ENCODE peak calls at places on chromosome 19, in ten cellular contexts. One of them, this sample, is unnamed.

GRCh38 chr19:3338541-3339181 is 27.7 kb upstream of the NFIC start:
- DNase-seq in lower leg skin: peak
- DNase-seq in body of pancreas: peak
- DNase-seq in HFF-Myc: no peak
- DNase-seq in dorsolateral prefrontal cortex: no peak
- DNase-seq in AG04450: no peak
- DNase-seq in left ventricle myocardium inferior: peak
- DNase-seq in keratinocyte: no peak
- DNase-seq in gastrocnemius medialis: no peak
- DNase-seq in nephron progenitor cell: peak
- DNase-seq in this sample: peak

GRCh38 chr19:36330226-36330625 is 48.8 kb downstream of the ZFP14 start:
- DNase-seq in lower leg skin: peak
- DNase-seq in body of pancreas: no peak
- DNase-seq in HFF-Myc: no peak
- DNase-seq in dorsolateral prefrontal cortex: no peak
- DNase-seq in AG04450: no peak
- DNase-seq in left ventricle myocardium inferior: no peak
- DNase-seq in keratinocyte: no peak
- DNase-seq in gastrocnemius medialis: no peak
- DNase-seq in nephron progenitor cell: no peak
- DNase-seq in this sample: no peak

GRCh38 chr19:38494379-38494778 is 60.9 kb downstream of the RYR1 start:
- DNase-seq in lower leg skin: no peak
- DNase-seq in body of pancreas: no peak
- DNase-seq in HFF-Myc: no peak
- DNase-seq in dorsolateral prefrontal cortex: no peak
- DNase-seq in AG04450: no peak
- DNase-seq in left ventricle myocardium inferior: no peak
- DNase-seq in keratinocyte: no peak
- DNase-seq in gastrocnemius medialis: no peak
- DNase-seq in nephron progenitor cell: no peak
- DNase-seq in this sample: no peak

GRCh38 chr19:29293736-29294342 is 80.9 kb upstream of the UQCRFS1 start:
- DNase-seq in lower leg skin: peak
- DNase-seq in body of pancreas: no peak
- DNase-seq in HFF-Myc: no peak
- DNase-seq in dorsolateral prefrontal cortex: no peak
- DNase-seq in AG04450: no peak
- DNase-seq in left ventricle myocardium inferior: no peak
- DNase-seq in keratinocyte: no peak
- DNase-seq in gastrocnemius medialis: no peak
- DNase-seq in nephron progenitor cell: no peak
- DNase-seq in this sample: no peak

GRCh38 chr19:34096020-34096915 is 76.0 kb upstream of the LSM14A start:
- DNase-seq in lower leg skin: no peak
- DNase-seq in body of pancreas: no peak
- DNase-seq in HFF-Myc: peak
- DNase-seq in dorsolateral prefrontal cortex: no peak
- DNase-seq in AG04450: peak
- DNase-seq in left ventricle myocardium inferior: no peak
- DNase-seq in keratinocyte: peak
- DNase-seq in gastrocnemius medialis: no peak
- DNase-seq in nephron progenitor cell: no peak
- DNase-seq in this sample: peak

GRCh38 chr19:15379996-15380647 is 535 bp upstream of the AKAP8 start:
- DNase-seq in lower leg skin: no peak
- DNase-seq in body of pancreas: peak
- DNase-seq in HFF-Myc: no peak
- DNase-seq in dorsolateral prefrontal cortex: no peak
- DNase-seq in AG04450: no peak
- DNase-seq in left ventricle myocardium inferior: peak
- DNase-seq in keratinocyte: peak
- DNase-seq in gastrocnemius medialis: peak
- DNase-seq in nephron progenitor cell: no peak
- DNase-seq in this sample: peak

GRCh38 chr19:29806098-29806866 is 5.5 kb upstream of the CCNE1 start:
- DNase-seq in lower leg skin: no peak
- DNase-seq in body of pancreas: peak
- DNase-seq in HFF-Myc: no peak
- DNase-seq in dorsolateral prefrontal cortex: no peak
- DNase-seq in AG04450: no peak
- DNase-seq in left ventricle myocardium inferior: peak
- DNase-seq in keratinocyte: no peak
- DNase-seq in gastrocnemius medialis: no peak
- DNase-seq in nephron progenitor cell: no peak
- DNase-seq in this sample: no peak

GRCh38 chr19:20313894-20314293 is 146.9 kb downstream of the ZNF486 start:
- DNase-seq in lower leg skin: no peak
- DNase-seq in body of pancreas: no peak
- DNase-seq in HFF-Myc: no peak
- DNase-seq in dorsolateral prefrontal cortex: no peak
- DNase-seq in AG04450: no peak
- DNase-seq in left ventricle myocardium inferior: no peak
- DNase-seq in keratinocyte: no peak
- DNase-seq in gastrocnemius medialis: no peak
- DNase-seq in nephron progenitor cell: no peak
- DNase-seq in this sample: no peak

GRCh38 chr19:2164020-2164988 is 571 bp downstream of the DOT1L start:
- DNase-seq in lower leg skin: peak
- DNase-seq in body of pancreas: no peak
- DNase-seq in HFF-Myc: no peak
- DNase-seq in dorsolateral prefrontal cortex: no peak
- DNase-seq in AG04450: no peak
- DNase-seq in left ventricle myocardium inferior: no peak
- DNase-seq in keratinocyte: no peak
- DNase-seq in gastrocnemius medialis: no peak
- DNase-seq in nephron progenitor cell: no peak
- DNase-seq in this sample: peak

GRCh38 chr19:32336259-32337111 is 8.9 kb upstream of the ZNF507 start:
- DNase-seq in lower leg skin: no peak
- DNase-seq in body of pancreas: no peak
- DNase-seq in HFF-Myc: no peak
- DNase-seq in dorsolateral prefrontal cortex: no peak
- DNase-seq in AG04450: no peak
- DNase-seq in left ventricle myocardium inferior: peak
- DNase-seq in keratinocyte: no peak
- DNase-seq in gastrocnemius medialis: no peak
- DNase-seq in nephron progenitor cell: no peak
- DNase-seq in this sample: no peak

GRCh38 chr19:16942583-16942982 is 53.8 kb downstream of the F2RL3 start:
- DNase-seq in lower leg skin: peak
- DNase-seq in body of pancreas: no peak
- DNase-seq in HFF-Myc: no peak
- DNase-seq in dorsolateral prefrontal cortex: no peak
- DNase-seq in AG04450: no peak
- DNase-seq in left ventricle myocardium inferior: no peak
- DNase-seq in keratinocyte: no peak
- DNase-seq in gastrocnemius medialis: no peak
- DNase-seq in nephron progenitor cell: no peak
- DNase-seq in this sample: no peak

GRCh38 chr19:56124578-56124977 is 3.5 kb upstream of the ZNF787 start:
- DNase-seq in lower leg skin: no peak
- DNase-seq in body of pancreas: no peak
- DNase-seq in HFF-Myc: no peak
- DNase-seq in dorsolateral prefrontal cortex: no peak
- DNase-seq in AG04450: no peak
- DNase-seq in left ventricle myocardium inferior: no peak
- DNase-seq in keratinocyte: no peak
- DNase-seq in gastrocnemius medialis: no peak
- DNase-seq in nephron progenitor cell: no peak
- DNase-seq in this sample: no peak

GRCh38 chr19:1086618-1087017 is 8.6 kb downstream of the POLR2E start:
- DNase-seq in lower leg skin: no peak
- DNase-seq in body of pancreas: no peak
- DNase-seq in HFF-Myc: no peak
- DNase-seq in dorsolateral prefrontal cortex: no peak
- DNase-seq in AG04450: no peak
- DNase-seq in left ventricle myocardium inferior: no peak
- DNase-seq in keratinocyte: no peak
- DNase-seq in gastrocnemius medialis: no peak
- DNase-seq in nephron progenitor cell: no peak
- DNase-seq in this sample: no peak

GRCh38 chr19:36079389-36079788 is 24.7 kb downstream of the WDR62 start:
- DNase-seq in lower leg skin: no peak
- DNase-seq in body of pancreas: no peak
- DNase-seq in HFF-Myc: no peak
- DNase-seq in dorsolateral prefrontal cortex: no peak
- DNase-seq in AG04450: no peak
- DNase-seq in left ventricle myocardium inferior: no peak
- DNase-seq in keratinocyte: no peak
- DNase-seq in gastrocnemius medialis: no peak
- DNase-seq in nephron progenitor cell: no peak
- DNase-seq in this sample: no peak

DNA sequence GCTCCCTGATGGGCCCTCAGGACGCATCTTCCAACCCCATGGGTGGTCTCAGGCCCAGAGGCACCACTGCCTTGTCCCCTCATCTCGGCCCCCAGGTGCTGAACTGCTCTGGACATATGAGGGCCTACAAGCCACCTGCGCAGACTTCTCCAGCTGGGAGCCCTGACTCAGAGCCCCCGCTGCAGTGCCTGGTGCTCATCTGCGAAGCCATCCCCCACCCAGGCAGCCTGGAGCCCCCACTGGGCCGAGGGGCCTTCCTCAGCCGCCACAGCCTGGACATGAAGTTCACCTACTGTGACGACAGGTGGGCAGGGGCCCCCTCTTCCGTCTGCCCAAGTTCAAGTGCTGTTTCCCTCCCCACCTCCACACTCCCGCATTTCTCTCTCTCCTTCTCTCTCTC is 12.2 kb downstream of the HIF3A start:
- DNase-seq in lower leg skin: no peak
- DNase-seq in body of pancreas: no peak
- DNase-seq in HFF-Myc: no peak
- DNase-seq in dorsolateral prefrontal cortex: no peak
- DNase-seq in AG04450: no peak
- DNase-seq in left ventricle myocardium inferior: no peak
- DNase-seq in keratinocyte: no peak
- DNase-seq in gastrocnemius medialis: no peak
- DNase-seq in nephron progenitor cell: no peak
- DNase-seq in this sample: no peak
- TF ChIP-seq CTCF in lower leg skin: no peak
- TF ChIP-seq CTCF in body of pancreas: no peak
- TF ChIP-seq CTCF in HFF-Myc: no peak
- TF ChIP-seq CTCF in dorsolateral prefrontal cortex: no peak
- TF ChIP-seq CTCF in AG04450: no peak
- TF ChIP-seq CTCF in left ventricle myocardium inferior: no peak
- TF ChIP-seq CTCF in keratinocyte: no peak
- TF ChIP-seq CTCF in gastrocnemius medialis: no peak
- TF ChIP-seq CTCF in nephron progenitor cell: no peak
- TF ChIP-seq CTCF in this sample: no peak

GRCh38 chr19:40862333-40862732 is 12.1 kb upstream of the CYP2A6 start:
- DNase-seq in lower leg skin: no peak
- DNase-seq in body of pancreas: no peak
- DNase-seq in HFF-Myc: no peak
- DNase-seq in dorsolateral prefrontal cortex: no peak
- DNase-seq in AG04450: no peak
- DNase-seq in left ventricle myocardium inferior: no peak
- DNase-seq in keratinocyte: no peak
- DNase-seq in gastrocnemius medialis: no peak
- DNase-seq in nephron progenitor cell: no peak
- DNase-seq in this sample: peak
- TF ChIP-seq CTCF in lower leg skin: no peak
- TF ChIP-seq CTCF in body of pancreas: no peak
- TF ChIP-seq CTCF in HFF-Myc: no peak
- TF ChIP-seq CTCF in dorsolateral prefrontal cortex: peak
- TF ChIP-seq CTCF in AG04450: no peak
- TF ChIP-seq CTCF in left ventricle myocardium inferior: no peak
- TF ChIP-seq CTCF in keratinocyte: no peak
- TF ChIP-seq CTCF in gastrocnemius medialis: no peak
- TF ChIP-seq CTCF in nephron progenitor cell: no peak
- TF ChIP-seq CTCF in this sample: peak

GRCh38 chr19:51901860-51902259 is 3.0 kb downstream of the ZNF649 start:
- DNase-seq in lower leg skin: no peak
- DNase-seq in body of pancreas: no peak
- DNase-seq in HFF-Myc: no peak
- DNase-seq in dorsolateral prefrontal cortex: no peak
- DNase-seq in AG04450: no peak
- DNase-seq in left ventricle myocardium inferior: no peak
- DNase-seq in keratinocyte: no peak
- DNase-seq in gastrocnemius medialis: no peak
- DNase-seq in nephron progenitor cell: no peak
- DNase-seq in this sample: no peak

GRCh38 chr19:51903192-51903591 is 1.6 kb downstream of the ZNF649 start:
- DNase-seq in lower leg skin: no peak
- DNase-seq in body of pancreas: no peak
- DNase-seq in HFF-Myc: no peak
- DNase-seq in dorsolateral prefrontal cortex: peak
- DNase-seq in AG04450: no peak
- DNase-seq in left ventricle myocardium inferior: no peak
- DNase-seq in keratinocyte: no peak
- DNase-seq in gastrocnemius medialis: no peak
- DNase-seq in nephron progenitor cell: no peak
- DNase-seq in this sample: no peak

DNA sequence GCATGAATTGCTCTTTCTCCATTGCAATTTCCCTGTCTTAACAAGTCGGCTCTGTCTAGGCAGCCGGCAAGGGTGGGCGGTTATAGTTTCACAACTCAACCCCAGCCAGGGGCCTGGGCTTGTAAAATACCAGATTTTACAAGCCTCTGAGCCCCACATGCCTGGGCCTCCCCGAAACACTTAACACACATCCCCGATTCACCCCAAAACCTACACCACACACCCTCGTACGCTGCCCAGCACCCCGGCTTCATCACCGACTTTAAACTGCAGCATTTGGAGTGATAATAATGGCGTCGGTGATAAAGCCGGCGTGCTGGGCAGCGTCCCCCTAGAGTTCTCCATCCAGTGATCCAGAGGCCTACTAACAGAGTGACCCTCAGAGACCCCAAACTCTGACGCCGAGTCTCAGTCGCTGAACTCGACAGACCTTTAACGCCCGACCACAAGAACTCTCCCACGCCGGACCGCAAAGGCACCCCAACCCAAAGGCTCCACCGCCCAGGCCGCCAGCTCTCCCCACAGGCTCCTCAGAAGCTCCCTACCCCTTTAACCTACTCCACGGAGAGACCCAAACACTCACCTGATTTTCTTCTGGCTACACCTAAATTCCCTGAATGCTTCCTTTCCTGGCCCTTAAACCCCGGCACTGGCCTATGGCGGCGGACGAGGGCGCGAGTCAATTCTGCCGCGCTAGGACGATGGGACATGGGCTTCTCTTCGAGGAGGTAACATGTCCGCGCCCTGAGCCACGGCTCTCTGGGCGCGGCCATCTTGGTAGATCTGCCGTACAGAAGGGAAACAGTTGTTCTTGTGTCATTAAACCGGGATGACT is at the start of gene ZNF649:
- DNase-seq in lower leg skin: peak
- DNase-seq in body of pancreas: peak
- DNase-seq in HFF-Myc: peak
- DNase-seq in dorsolateral prefrontal cortex: peak
- DNase-seq in AG04450: peak
- DNase-seq in left ventricle myocardium inferior: peak
- DNase-seq in keratinocyte: peak
- DNase-seq in gastrocnemius medialis: peak
- DNase-seq in nephron progenitor cell: peak
- DNase-seq in this sample: peak
- TF ChIP-seq CTCF in lower leg skin: no peak
- TF ChIP-seq CTCF in body of pancreas: no peak
- TF ChIP-seq CTCF in HFF-Myc: no peak
- TF ChIP-seq CTCF in dorsolateral prefrontal cortex: no peak
- TF ChIP-seq CTCF in AG04450: no peak
- TF ChIP-seq CTCF in left ventricle myocardium inferior: peak
- TF ChIP-seq CTCF in keratinocyte: no peak
- TF ChIP-seq CTCF in gastrocnemius medialis: no peak
- TF ChIP-seq CTCF in nephron progenitor cell: no peak
- TF ChIP-seq CTCF in this sample: no peak

GRCh38 chr19:53868892-53869804 is 1.5 kb downstream of the MYADM start:
- DNase-seq in lower leg skin: peak
- DNase-seq in body of pancreas: peak
- DNase-seq in HFF-Myc: no peak
- DNase-seq in dorsolateral prefrontal cortex: peak
- DNase-seq in AG04450: peak
- DNase-seq in left ventricle myocardium inferior: peak
- DNase-seq in keratinocyte: no peak
- DNase-seq in gastrocnemius medialis: peak
- DNase-seq in nephron progenitor cell: peak
- DNase-seq in this sample: peak
- TF ChIP-seq CTCF in lower leg skin: no peak
- TF ChIP-seq CTCF in body of pancreas: peak
- TF ChIP-seq CTCF in HFF-Myc: peak
- TF ChIP-seq CTCF in dorsolateral prefrontal cortex: peak
- TF ChIP-seq CTCF in AG04450: peak
- TF ChIP-seq CTCF in left ventricle myocardium inferior: peak
- TF ChIP-seq CTCF in keratinocyte: peak
- TF ChIP-seq CTCF in gastrocnemius medialis: peak
- TF ChIP-seq CTCF in nephron progenitor cell: no peak
- TF ChIP-seq CTCF in this sample: peak

This sample was measured in Calu3.